ENCODE peak calls at places on chromosomes 7 and 10, in six cellular contexts. Q, N, K, L, J and C are unnamed samples. For H3K4me1, the result is how much of the 10 kb centered on the place peaks cover.

GRCh38 chr7:19489162-19489820 is 219.5 kb downstream of the POLR1F start:
- DNase-seq in L (no peak), Q (no peak), K (no peak), N (no peak), J (no peak), C (no peak)

GRCh38 chr7:99551329-99551728 is 585 bp downstream of the FAM200A start:
- DNase-seq in N (no peak), K (no peak), J (no peak), Q (no peak), L (no peak), C (no peak)

GRCh38 chr10:24784923-24785322 is 61.2 kb upstream of the ARHGAP21 start:
- DNase-seq in L (no peak), Q (no peak), N (no peak), K (no peak), J (no peak), C (no peak)

GRCh38 chr7:475951-476441 is 43.6 kb downstream of the PDGFA start:
- DNase-seq in L (no peak), N (peak), J (no peak), K (no peak), Q (peak), C (no peak)

GRCh38 chr10:128275405-128275804 is 149.2 kb upstream of the MKI67 start:
- DNase-seq in N (no peak), K (no peak), J (no peak), L (no peak), Q (no peak), C (no peak)

GRCh38 chr10:6202684-6203330 is at the start of gene PFKFB3:
- DNase-seq in K (peak), N (peak), J (peak), Q (peak), L (peak), C (peak)

GRCh38 chr7:92836489-92837213 is at the start of gene CDK6:
- DNase-seq in L (peak), J (peak), K (peak), Q (peak), N (peak), C (peak)

GRCh38 chr10:69486922-69487730 is 35.9 kb downstream of the TSPAN15 start:
- DNase-seq in J (peak), L (no peak), K (no peak), Q (no peak), N (no peak), C (no peak)

GRCh38 chr10:90855126-90855525 is 2.7 kb downstream of the HTR7 start:
- DNase-seq in N (no peak), L (no peak), Q (no peak), K (no peak), J (no peak), C (no peak)

GRCh38 chr10:91197044-91197651 is 23.3 kb upstream of the PCGF5 start:
- DNase-seq in K (no peak), J (peak), L (peak), N (no peak), Q (no peak), C (no peak)

GRCh38 chr10:86443069-86443468 is 76.5 kb upstream of the GRID1 start:
- DNase-seq in L (peak), J (no peak), K (no peak), N (no peak), Q (no peak), C (no peak)

GRCh38 chr10:97549587-97550322 is 22.8 kb upstream of the ANKRD2 start:
- DNase-seq in K (no peak), J (peak), Q (no peak), N (no peak), L (no peak), C (peak)

GRCh38 chr10:4069491-4069890 is 284.5 kb upstream of the KLF6 start:
- DNase-seq in L (no peak), N (no peak), K (no peak), Q (no peak), J (no peak), C (no peak)

GRCh38 chr10:12067336-12067735 is 1.4 kb upstream of the DHTKD1 start:
- DNase-seq in J (no peak), L (peak), Q (no peak), K (no peak), N (no peak), C (no peak)

GRCh38 chr7:151178831-151179230 is 8.2 kb downstream of the ASB10 start:
- DNase-seq in N (peak), L (no peak), K (no peak), J (no peak), Q (no peak), C (no peak)

GRCh38 chr10:11336703-11337102 is 274.7 kb downstream of the USP6NL start:
- DNase-seq in L (no peak), K (no peak), J (no peak), Q (no peak), N (no peak), C (peak)

GRCh38 chr10:110664483-110665420 is 20.6 kb downstream of the RBM20 start:
- DNase-seq in K (no peak), J (no peak), N (no peak), Q (no peak), L (peak), C (peak)

GRCh38 chr7:44057181-44057848 is 8.1 kb downstream of the PGAM2 start:
- DNase-seq in L (no peak), Q (peak), K (no peak), J (peak), N (peak), C (no peak)

GRCh38 chr7:116327135-116327534 is 116.8 kb downstream of the TES start:
- DNase-seq in Q (no peak), K (no peak), N (no peak), J (no peak), L (peak), C (no peak)

GRCh38 chr7:9709211-9709610 is 1264.5 kb upstream of the PHF14 start:
- DNase-seq in J (no peak), L (no peak), K (no peak), Q (no peak), N (no peak), C (no peak)
- H3K4me1 ChIP-seq in J (under half), L (under half), K (under half), Q (under half), N (under half), C (under half)

DNA sequence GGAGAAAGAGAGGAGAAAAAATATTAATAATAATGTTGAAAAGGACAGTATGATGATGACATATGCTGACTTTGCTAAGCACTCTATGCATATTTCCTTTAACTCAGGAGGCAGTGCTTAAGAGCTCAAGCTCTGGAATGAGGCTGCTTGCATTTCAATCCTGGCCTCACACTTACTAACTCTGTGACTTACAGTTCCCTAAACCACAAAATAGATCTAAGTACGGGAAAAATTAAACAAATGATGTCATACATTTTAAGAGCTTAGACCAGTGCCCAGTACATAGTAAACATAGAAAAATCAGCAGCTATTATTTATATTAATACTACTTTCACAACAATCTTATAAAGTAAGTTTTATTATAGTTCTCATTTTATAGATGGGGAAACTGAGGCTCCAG is 61.3 kb downstream of the GFRA1 start:
- DNase-seq in J (no peak), K (no peak), L (peak), Q (no peak), N (no peak), C (peak)
- H3K27ac ChIP-seq in J (no peak), K (no peak), L (peak), Q (no peak), N (peak), C (no peak)

DNA sequence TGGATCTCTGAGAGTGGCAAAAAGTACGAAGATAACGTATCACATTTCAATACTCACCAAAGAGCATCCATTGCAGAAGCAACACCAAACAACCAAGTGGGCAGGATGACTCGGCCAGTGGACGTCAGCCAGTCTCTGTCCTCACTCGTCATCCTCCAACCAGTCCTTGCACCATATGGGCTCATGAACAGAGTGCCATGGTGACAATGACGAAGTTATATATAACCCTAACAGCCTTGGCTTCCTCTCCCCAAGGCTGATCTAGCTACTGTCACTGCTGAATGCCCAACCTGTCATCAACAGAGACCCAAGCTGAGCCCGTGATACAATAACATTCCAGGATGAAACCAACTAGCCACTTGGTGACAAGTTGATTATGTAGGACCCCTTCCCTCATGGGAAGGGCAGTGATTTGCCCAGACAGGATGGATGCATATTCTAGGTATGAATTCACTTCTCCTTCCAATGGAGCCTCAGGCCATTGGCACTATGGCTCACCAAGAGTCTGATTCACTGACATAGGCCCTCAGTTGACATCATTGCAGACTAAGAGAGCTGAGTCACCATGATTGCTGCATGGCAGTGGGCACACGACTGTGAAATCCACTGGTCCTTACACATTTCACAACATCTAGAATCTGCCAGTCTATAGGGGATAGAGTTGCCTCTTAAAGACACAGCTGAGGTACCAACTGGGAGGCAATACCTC is 26.3 kb upstream of the PPIF start:
- DNase-seq in J (no peak), N (no peak), L (peak), K (no peak), Q (no peak), C (no peak)
- H3K4me1 ChIP-seq in J (under half), N (under half), L (under half), K (under half), Q (under half), C (half or more)

GRCh38 chr7:40758590-40758989 is 623.8 kb downstream of the SUGCT start:
- DNase-seq in J (no peak), K (no peak), Q (no peak), L (no peak), N (peak), C (no peak)

GRCh38 chr7:40761757-40762342 is 627.0 kb downstream of the SUGCT start:
- DNase-seq in J (no peak), L (no peak), K (no peak), N (no peak), Q (no peak), C (no peak)

GRCh38 chr7:40760997-40761396 is 626.2 kb downstream of the SUGCT start:
- DNase-seq in K (no peak), J (no peak), Q (no peak), L (no peak), N (peak), C (no peak)

GRCh38 chr7:40763319-40764287 is 628.8 kb downstream of the SUGCT start:
- DNase-seq in K (no peak), J (no peak), Q (no peak), N (no peak), L (peak), C (peak)

GRCh38 chr7:40760293-40760964 is 625.6 kb downstream of the SUGCT start:
- DNase-seq in Q (no peak), J (no peak), L (peak), N (no peak), K (no peak), C (no peak)
- H3K27ac ChIP-seq in Q (no peak), J (no peak), L (no peak), N (peak), K (no peak), C (no peak)

DNA sequence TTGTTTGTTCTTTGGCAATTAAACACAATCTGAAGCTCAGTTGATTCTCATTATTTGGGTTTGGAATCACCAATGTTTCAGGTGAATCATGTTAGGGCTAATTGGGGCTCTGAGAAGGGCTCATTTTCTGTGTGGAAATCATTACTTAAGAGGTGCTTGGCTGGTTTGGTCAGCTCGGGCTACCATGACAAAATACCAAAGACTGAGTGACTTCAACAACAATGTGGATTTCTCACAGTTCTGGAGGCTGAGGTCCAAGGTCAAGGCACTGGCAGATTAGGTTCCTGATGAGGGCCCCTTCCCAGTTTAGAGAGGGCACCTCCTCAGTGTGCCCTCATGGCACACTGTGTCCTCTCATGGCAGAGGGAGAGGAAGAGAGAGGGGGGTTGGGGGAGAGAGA is 121.3 kb downstream of the ZNF248 start:
- DNase-seq in J (no peak), N (no peak), K (no peak), Q (no peak), L (no peak), C (no peak)
- H3K4me1 ChIP-seq in J (under half), N (under half), K (under half), Q (under half), L (under half), C (under half)

DNA sequence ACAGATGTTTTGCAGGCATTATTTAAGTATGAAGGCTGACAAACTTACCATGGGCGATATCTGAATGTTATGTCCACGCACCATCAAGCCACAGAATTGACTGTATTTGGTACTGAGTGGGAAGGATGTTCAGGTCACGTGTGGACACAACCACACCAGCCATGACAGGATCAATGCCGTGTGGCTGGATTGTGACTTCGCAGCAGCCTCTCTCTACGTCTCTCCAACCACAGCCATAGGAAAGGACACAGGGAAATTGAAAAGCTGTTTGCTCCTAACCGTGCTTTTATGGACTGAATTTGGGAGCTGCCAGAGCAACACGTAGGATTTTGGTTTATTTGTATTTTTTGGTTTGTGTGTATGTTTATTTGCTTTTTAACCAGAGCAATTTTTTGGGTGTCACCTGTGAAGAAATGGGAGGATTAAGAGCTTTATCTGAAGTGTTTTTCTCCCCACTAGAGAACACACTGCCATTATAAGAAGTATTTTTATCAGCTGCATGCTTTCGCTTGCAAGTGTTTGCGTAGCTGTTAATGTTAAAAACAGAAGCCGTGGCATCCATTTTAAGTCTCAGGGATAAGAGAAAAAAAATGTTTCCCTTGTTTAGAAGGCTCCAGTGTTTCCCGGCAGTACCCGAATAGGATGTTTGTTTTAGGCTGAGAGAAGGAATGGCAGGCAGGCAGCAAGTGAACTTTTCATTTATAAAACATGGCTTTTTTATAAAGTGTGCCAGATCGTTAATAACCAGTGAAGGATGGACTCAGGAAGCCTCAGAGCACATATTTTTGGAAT is 401.1 kb upstream of the NFE2L3 start:
- DNase-seq in Q (no peak), L (peak), N (no peak), J (no peak), K (no peak), C (peak)
- H3K27ac ChIP-seq in Q (peak), L (no peak), N (no peak), J (peak), K (peak), C (peak)

GRCh38 chr7:139772115-139772514 is 5.7 kb downstream of the HIPK2 start:
- DNase-seq in J (no peak), Q (no peak), N (peak), L (peak), K (no peak), C (no peak)
- H3K4me1 ChIP-seq in J (half or more), Q (under half), N (under half), L (under half), K (half or more), C (under half)

GRCh38 chr10:267705-268104 is 132.4 kb downstream of the ZMYND11 start:
- DNase-seq in K (no peak), L (no peak), Q (no peak), N (no peak), J (no peak), C (no peak)
- H3K27ac ChIP-seq in K (no peak), L (no peak), Q (no peak), N (no peak), J (no peak), C (no peak)